ENCODE peak calls at places on chromosome 6, in four cellular contexts. One of them, this sample, is unnamed.

GRCh38 chr6:2988076-2988425 is 11.6 kb upstream of the NQO2 start:
- DNase-seq in uterus: no peak
- DNase-seq in hepatocyte: no peak
- DNase-seq in upper lobe of left lung: no peak
- DNase-seq in this sample: no peak

GRCh38 chr6:148720897-148721296 is 25.9 kb upstream of the UST start:
- DNase-seq in uterus: no peak
- DNase-seq in upper lobe of left lung: peak
- DNase-seq in hepatocyte: no peak
- DNase-seq in this sample: no peak

GRCh38 chr6:114419175-114419574 is 76.4 kb upstream of the HS3ST5 start:
- DNase-seq in upper lobe of left lung: no peak
- DNase-seq in uterus: no peak
- DNase-seq in hepatocyte: peak
- DNase-seq in this sample: no peak

GRCh38 chr6:104396077-104396476 is 463.6 kb downstream of the HACE1 start:
- DNase-seq in uterus: no peak
- DNase-seq in hepatocyte: no peak
- DNase-seq in upper lobe of left lung: no peak
- DNase-seq in this sample: no peak

GRCh38 chr6:7461416-7461815 is 71.8 kb downstream of the RIOK1 start:
- DNase-seq in uterus: no peak
- DNase-seq in hepatocyte: no peak
- DNase-seq in upper lobe of left lung: no peak
- DNase-seq in this sample: no peak

GRCh38 chr6:26304213-26305096 is 60.5 kb upstream of the BTN3A2 start:
- DNase-seq in upper lobe of left lung: no peak
- DNase-seq in hepatocyte: peak
- DNase-seq in uterus: peak
- DNase-seq in this sample: peak

GRCh38 chr6:118668761-118669411 is 17.5 kb upstream of the CEP85L start:
- DNase-seq in uterus: no peak
- DNase-seq in hepatocyte: no peak
- DNase-seq in upper lobe of left lung: no peak
- DNase-seq in this sample: no peak

GRCh38 chr6:123091091-123091895 is 95.3 kb downstream of the CLVS2 start:
- DNase-seq in uterus: peak
- DNase-seq in hepatocyte: peak
- DNase-seq in upper lobe of left lung: no peak
- DNase-seq in this sample: no peak

GRCh38 chr6:129029778-129030177 is 146.8 kb downstream of the LAMA2 start:
- DNase-seq in upper lobe of left lung: no peak
- DNase-seq in hepatocyte: no peak
- DNase-seq in uterus: no peak
- DNase-seq in this sample: no peak

GRCh38 chr6:83429857-83430605 is 820 bp downstream of the ME1 start:
- DNase-seq in hepatocyte: peak
- DNase-seq in upper lobe of left lung: no peak
- DNase-seq in uterus: no peak
- DNase-seq in this sample: no peak

GRCh38 chr6:141169419-141169818 is 963.3 kb upstream of the GJE1 start:
- DNase-seq in hepatocyte: no peak
- DNase-seq in uterus: no peak
- DNase-seq in upper lobe of left lung: no peak
- DNase-seq in this sample: no peak

GRCh38 chr6:3045369-3045768 is 22.9 kb upstream of the RIPK1 start:
- DNase-seq in uterus: no peak
- DNase-seq in upper lobe of left lung: no peak
- DNase-seq in hepatocyte: no peak
- DNase-seq in this sample: no peak

GRCh38 chr6:25882066-25882496 is 8.0 kb upstream of the SLC17A3 start:
- DNase-seq in hepatocyte: peak
- DNase-seq in uterus: no peak
- DNase-seq in upper lobe of left lung: peak
- DNase-seq in this sample: peak

GRCh38 chr6:10465633-10466499 is 51.0 kb upstream of the TFAP2A start:
- DNase-seq in hepatocyte: peak
- DNase-seq in upper lobe of left lung: no peak
- DNase-seq in uterus: no peak
- DNase-seq in this sample: no peak

GRCh38 chr6:6434723-6435122 is 114.3 kb upstream of the F13A1 start:
- DNase-seq in uterus: no peak
- DNase-seq in hepatocyte: no peak
- DNase-seq in upper lobe of left lung: no peak
- DNase-seq in this sample: no peak

GRCh38 chr6:160133441-160134336 is 12.1 kb downstream of the SLC22A1 start:
- DNase-seq in hepatocyte: no peak
- DNase-seq in upper lobe of left lung: peak
- DNase-seq in uterus: no peak
- DNase-seq in this sample: no peak

GRCh38 chr6:73452107-73452461 is at the start of gene CGAS:
- DNase-seq in hepatocyte: peak
- DNase-seq in upper lobe of left lung: peak
- DNase-seq in uterus: peak
- DNase-seq in this sample: peak

GRCh38 chr6:158021814-158022748 is 40.4 kb downstream of the SYNJ2 start:
- DNase-seq in upper lobe of left lung: no peak
- DNase-seq in uterus: no peak
- DNase-seq in hepatocyte: peak
- DNase-seq in this sample: no peak

GRCh38 chr6:66094615-66095014 is 387.6 kb upstream of the EYS start:
- DNase-seq in uterus: no peak
- DNase-seq in hepatocyte: no peak
- DNase-seq in upper lobe of left lung: peak
- DNase-seq in this sample: peak

GRCh38 chr6:151436814-151437213 is 15.1 kb downstream of the RMND1 start:
- DNase-seq in hepatocyte: no peak
- DNase-seq in upper lobe of left lung: no peak
- DNase-seq in uterus: no peak
- DNase-seq in this sample: no peak

GRCh38 chr6:162817196-162817595 is 89.4 kb downstream of the PACRG start:
- DNase-seq in hepatocyte: no peak
- DNase-seq in upper lobe of left lung: no peak
- DNase-seq in uterus: no peak
- DNase-seq in this sample: no peak

GRCh38 chr6:31621991-31622390 is 1.5 kb downstream of the PRRC2A start:
- DNase-seq in upper lobe of left lung: no peak
- DNase-seq in uterus: no peak
- DNase-seq in hepatocyte: no peak
- DNase-seq in this sample: no peak

GRCh38 chr6:151240861-151241642 is 1.3 kb downstream of the AKAP12 start:
- DNase-seq in upper lobe of left lung: peak
- DNase-seq in uterus: peak
- DNase-seq in hepatocyte: peak
- DNase-seq in this sample: peak

DNA sequence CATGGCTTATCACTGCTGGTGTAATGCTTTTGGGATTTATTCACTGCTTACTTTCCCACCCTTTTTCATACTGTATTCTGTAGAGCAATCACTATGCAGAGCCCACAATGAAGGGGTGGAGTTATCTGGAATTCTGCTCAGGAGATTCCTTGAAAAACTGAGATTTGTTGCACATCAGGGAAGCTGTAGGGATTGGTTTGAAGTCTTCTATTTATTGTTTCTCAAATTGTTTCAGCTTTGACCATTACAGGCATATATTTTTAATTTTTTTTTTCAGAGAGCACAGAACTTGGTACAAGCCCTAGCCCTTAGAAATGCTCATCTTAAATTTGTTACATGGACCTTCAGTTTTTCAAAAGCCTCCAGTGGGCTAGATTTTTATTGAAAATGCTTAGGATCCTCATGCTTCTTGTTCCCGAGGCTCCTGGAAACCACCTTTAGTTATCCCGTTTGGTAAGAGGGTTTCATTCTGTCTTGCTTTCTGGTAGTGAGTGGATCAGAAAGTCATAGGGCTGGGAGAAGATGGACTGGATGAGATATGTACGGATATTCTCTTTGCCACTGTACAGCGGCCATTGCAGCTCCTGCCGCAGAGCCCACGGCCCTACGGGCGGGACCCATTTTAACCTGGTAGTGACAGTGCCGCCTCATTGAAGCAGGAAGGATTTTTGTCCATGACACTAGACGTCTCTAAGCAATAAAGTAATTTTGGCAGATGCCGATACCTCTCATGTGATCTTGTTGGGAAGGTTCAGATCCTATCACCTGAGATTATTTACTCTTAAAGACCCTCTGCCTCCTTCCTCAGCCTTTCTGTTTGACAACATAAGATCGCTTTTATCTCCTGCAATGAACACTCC is 45.3 kb upstream of the ZNF184 start:
- DNase-seq in uterus: no peak
- DNase-seq in upper lobe of left lung: no peak
- DNase-seq in hepatocyte: no peak
- DNase-seq in this sample: no peak
- H3K27ac ChIP-seq in uterus: peak
- H3K27ac ChIP-seq in upper lobe of left lung: peak
- H3K27ac ChIP-seq in hepatocyte: peak
- H3K27ac ChIP-seq in this sample: peak

GRCh38 chr6:37695273-37695672 is 2.4 kb downstream of the MDGA1 start:
- DNase-seq in hepatocyte: no peak
- DNase-seq in upper lobe of left lung: no peak
- DNase-seq in uterus: no peak
- DNase-seq in this sample: no peak
- H3K27ac ChIP-seq in hepatocyte: no peak
- H3K27ac ChIP-seq in upper lobe of left lung: no peak
- H3K27ac ChIP-seq in uterus: no peak
- H3K27ac ChIP-seq in this sample: no peak

GRCh38 chr6:154403803-154404202 is 47.2 kb upstream of the IPCEF1 start:
- DNase-seq in hepatocyte: peak
- DNase-seq in upper lobe of left lung: no peak
- DNase-seq in uterus: peak
- DNase-seq in this sample: peak
- H3K27ac ChIP-seq in hepatocyte: no peak
- H3K27ac ChIP-seq in upper lobe of left lung: no peak
- H3K27ac ChIP-seq in uterus: peak
- H3K27ac ChIP-seq in this sample: no peak

GRCh38 chr6:23663652-23664051 is 462.4 kb upstream of the NRSN1 start:
- DNase-seq in hepatocyte: no peak
- DNase-seq in upper lobe of left lung: no peak
- DNase-seq in uterus: no peak
- DNase-seq in this sample: no peak
- H3K27ac ChIP-seq in hepatocyte: no peak
- H3K27ac ChIP-seq in upper lobe of left lung: no peak
- H3K27ac ChIP-seq in uterus: no peak
- H3K27ac ChIP-seq in this sample: no peak

GRCh38 chr6:35640017-35640664 is 48.6 kb downstream of the FKBP5 start:
- DNase-seq in hepatocyte: no peak
- DNase-seq in uterus: no peak
- DNase-seq in upper lobe of left lung: no peak
- DNase-seq in this sample: no peak
- H3K27ac ChIP-seq in hepatocyte: no peak
- H3K27ac ChIP-seq in uterus: no peak
- H3K27ac ChIP-seq in upper lobe of left lung: no peak
- H3K27ac ChIP-seq in this sample: no peak